ENCODE peak calls at places on chromosomes 4 and X, in five cellular contexts. C is Caki2; P is ACHN; J is left ventricle myocardium inferior; N is activated CD4-positive, alpha-beta T cell treated with anti-CD3 and anti-CD28 coated beads for 1 hour. X is an unnamed sample.
A peak's percentile ranks its signal among the peaks of the same experiment; 100 is the strongest.

GRCh38 chr4:22021116-22021515 is 72.5 kb upstream of the KCNIP4 start:
- DNase-seq in C (no peak), P (no peak), J (no peak), N (no peak), X (no peak)

GRCh38 chr4:169823685-169824084 is 65.9 kb upstream of the HPF1 start:
- DNase-seq in C (peak; percentile 18), P (peak; percentile 66), J (no peak), N (no peak), X (peak; percentile 25)

GRCh38 chrX:125791781-125792180 is 374.3 kb downstream of the DCAF12L2 start:
- DNase-seq in C (no peak), P (no peak), J (no peak), N (no peak), X (no peak)

GRCh38 chrX:136954930-136955329 is 74.4 kb upstream of the RBMX start:
- DNase-seq in C (no peak), P (peak; percentile 33), J (no peak), N (no peak), X (no peak)

GRCh38 chr4:113616443-113616842 is 145.1 kb downstream of the CAMK2D start:
- DNase-seq in C (no peak), P (no peak), J (no peak), N (no peak), X (no peak)

GRCh38 chr4:86048426-86048825 is 311.4 kb downstream of the MAPK10 start:
- DNase-seq in C (no peak), P (no peak), J (no peak), N (no peak), X (no peak)

GRCh38 chr4:52869196-52869595 is 7.1 kb downstream of the RASL11B start:
- DNase-seq in C (no peak), P (no peak), J (peak; percentile 75), N (no peak), X (no peak)

GRCh38 chr4:138736362-138736761 is 279.2 kb upstream of the NOCT start:
- DNase-seq in C (no peak), P (peak; percentile 2), J (no peak), N (no peak), X (no peak)

GRCh38 chrX:111568356-111568755 is 56.9 kb downstream of the SERTM2 start:
- DNase-seq in C (peak; percentile 5), P (peak; percentile 10), J (no peak), N (no peak), X (no peak)

GRCh38 chrX:29530520-29530919 is 684.8 kb upstream of the MAGEB2 start:
- DNase-seq in C (no peak), P (no peak), J (no peak), N (no peak), X (no peak)

GRCh38 chr4:113406723-113407016 is 354.9 kb downstream of the CAMK2D start:
- DNase-seq in C (no peak), P (no peak), J (no peak), N (no peak), X (no peak)

GRCh38 chrX:38774249-38774648 is 27.0 kb upstream of the MID1IP1 start:
- DNase-seq in C (no peak), P (no peak), J (no peak), N (no peak), X (no peak)

GRCh38 chrX:7941390-7942042 is 14.3 kb upstream of the PNPLA4 start:
- DNase-seq in C (peak; percentile 6), P (peak; percentile 18), J (no peak), N (no peak), X (peak; percentile 3)